ENCODE peak calls at places on chromosome 10, in eight cellular contexts. S is IMR-90, J is K562, E is sigmoid colon, Q is tibial nerve, M is spleen, F is HCT116, H is A549. R is an unnamed sample.

GRCh38 chr10:99906470-99906869 is 103.3 kb downstream of the DNMBP start:
- DNase-seq in M (no peak), J (peak), S (peak), E (peak), F (peak), H (peak), Q (peak), R (no peak)

GRCh38 chr10:7409045-7409731 is 1.6 kb downstream of the SFMBT2 start:
- DNase-seq in F (no peak), E (no peak), S (no peak), M (peak), J (peak), H (peak), Q (no peak), R (no peak)

GRCh38 chr10:43595739-43596298 is 10.4 kb upstream of the ZNF485 start:
- DNase-seq in F (no peak), E (no peak), J (no peak), S (no peak), Q (no peak), H (no peak), M (no peak), R (peak)

GRCh38 chr10:92164024-92164423 is 126.9 kb downstream of the CPEB3 start:
- DNase-seq in M (no peak), E (no peak), S (no peak), F (no peak), H (no peak), Q (no peak), J (no peak), R (no peak)

GRCh38 chr10:110901954-110902819 is 16.8 kb downstream of the BBIP1 start:
- DNase-seq in F (peak), M (no peak), H (peak), J (peak), E (peak), Q (no peak), S (peak), R (no peak)

GRCh38 chr10:129742742-129743550 is 221.1 kb downstream of the EBF3 start:
- DNase-seq in H (no peak), S (no peak), M (peak), Q (peak), E (peak), J (no peak), F (no peak), R (peak)

GRCh38 chr10:93816123-93816747 is 58.5 kb downstream of the LGI1 start:
- DNase-seq in Q (peak), F (peak), S (peak), J (peak), M (peak), E (peak), H (peak), R (no peak)

GRCh38 chr10:84293574-84294016 is 34.8 kb upstream of the CCSER2 start:
- DNase-seq in S (peak), Q (no peak), J (peak), M (no peak), F (no peak), E (no peak), H (no peak), R (no peak)

GRCh38 chr10:14578060-14578952 is 196.4 kb downstream of the FAM107B start:
- DNase-seq in E (no peak), S (peak), J (no peak), Q (peak), F (no peak), M (no peak), H (no peak), R (no peak)

GRCh38 chr10:124952123-124952522 is 10.2 kb downstream of the ZRANB1 start:
- DNase-seq in J (peak), H (no peak), Q (no peak), S (no peak), F (no peak), E (no peak), M (no peak), R (no peak)

GRCh38 chr10:21675157-21675796 is 141.2 kb downstream of the MLLT10 start:
- DNase-seq in J (peak), F (peak), M (no peak), H (peak), S (peak), E (no peak), Q (peak), R (no peak)

GRCh38 chr10:119270893-119271361 is 63.6 kb downstream of the GRK5 start:
- DNase-seq in S (peak), F (peak), M (peak), Q (no peak), H (peak), E (no peak), J (peak), R (no peak)

GRCh38 chr10:95394161-95394880 is 103.5 kb upstream of the PDLIM1 start:
- DNase-seq in S (no peak), E (no peak), F (peak), H (peak), J (peak), Q (no peak), M (no peak), R (no peak)

GRCh38 chr10:34761443-34761842 is 53.7 kb downstream of the PARD3 start:
- DNase-seq in H (no peak), E (no peak), S (no peak), J (no peak), Q (no peak), M (no peak), F (no peak), R (no peak)

GRCh38 chr10:103932996-103933395 is 15.0 kb upstream of the STN1 start:
- DNase-seq in S (no peak), J (no peak), F (no peak), M (no peak), H (no peak), Q (no peak), E (no peak), R (no peak)

GRCh38 chr10:79017882-79018550 is 50.8 kb upstream of the ZMIZ1 start:
- DNase-seq in F (no peak), J (no peak), H (no peak), Q (no peak), E (peak), M (peak), S (no peak), R (no peak)

GRCh38 chr10:79019961-79020491 is 48.7 kb upstream of the ZMIZ1 start:
- DNase-seq in S (peak), J (peak), Q (peak), F (no peak), E (peak), M (peak), H (no peak), R (no peak)

GRCh38 chr10:79018591-79019011 is 50.2 kb upstream of the ZMIZ1 start:
- DNase-seq in Q (no peak), M (peak), S (peak), J (no peak), E (peak), H (no peak), F (no peak), R (no peak)

GRCh38 chr10:79020605-79021004 is 48.2 kb upstream of the ZMIZ1 start:
- DNase-seq in S (no peak), E (no peak), J (no peak), F (no peak), M (no peak), Q (no peak), H (no peak), R (no peak)

GRCh38 chr10:79019441-79019840 is 49.3 kb upstream of the ZMIZ1 start:
- DNase-seq in E (peak), M (peak), J (no peak), S (no peak), Q (no peak), F (no peak), H (no peak), R (no peak)
- H3K27ac ChIP-seq in E (no peak), M (no peak), J (peak), S (no peak), Q (peak), F (no peak), H (no peak), R (peak)

GRCh38 chr10:11609492-11610093 is 1.9 kb downstream of the USP6NL start:
- DNase-seq in J (no peak), S (no peak), M (no peak), E (no peak), H (no peak), F (no peak), Q (no peak), R (no peak)
- TF ChIP-seq POLR2A in J (no peak), S (no peak), M (no peak), E (no peak), H (no peak), F (no peak), Q (no peak), R (no peak)

GRCh38 chr10:20105236-20105635 is 289.0 kb downstream of the PLXDC2 start:
- DNase-seq in J (no peak), F (no peak), S (peak), E (no peak), M (no peak), Q (no peak), H (no peak), R (no peak)
- H3K27ac ChIP-seq in J (no peak), F (no peak), S (peak), E (no peak), M (no peak), Q (no peak), H (no peak), R (no peak)

GRCh38 chr10:86522385-86522855 is 828 bp upstream of the WAPL start:
- DNase-seq in Q (no peak), M (no peak), E (no peak), J (no peak), S (no peak), H (no peak), F (no peak), R (no peak)

GRCh38 chr10:86518781-86519180 is 2.8 kb downstream of the WAPL start:
- DNase-seq in J (no peak), S (no peak), M (no peak), Q (no peak), E (no peak), H (no peak), F (no peak), R (no peak)

GRCh38 chr10:86521620-86522384 is at the start of gene WAPL:
- DNase-seq in M (peak), Q (peak), F (peak), E (peak), J (peak), H (peak), S (peak), R (peak)

GRCh38 chr10:86523348-86523747 is 1.8 kb upstream of the WAPL start:
- DNase-seq in E (no peak), S (peak), M (no peak), J (peak), F (peak), H (peak), Q (no peak), R (no peak)

DNA sequence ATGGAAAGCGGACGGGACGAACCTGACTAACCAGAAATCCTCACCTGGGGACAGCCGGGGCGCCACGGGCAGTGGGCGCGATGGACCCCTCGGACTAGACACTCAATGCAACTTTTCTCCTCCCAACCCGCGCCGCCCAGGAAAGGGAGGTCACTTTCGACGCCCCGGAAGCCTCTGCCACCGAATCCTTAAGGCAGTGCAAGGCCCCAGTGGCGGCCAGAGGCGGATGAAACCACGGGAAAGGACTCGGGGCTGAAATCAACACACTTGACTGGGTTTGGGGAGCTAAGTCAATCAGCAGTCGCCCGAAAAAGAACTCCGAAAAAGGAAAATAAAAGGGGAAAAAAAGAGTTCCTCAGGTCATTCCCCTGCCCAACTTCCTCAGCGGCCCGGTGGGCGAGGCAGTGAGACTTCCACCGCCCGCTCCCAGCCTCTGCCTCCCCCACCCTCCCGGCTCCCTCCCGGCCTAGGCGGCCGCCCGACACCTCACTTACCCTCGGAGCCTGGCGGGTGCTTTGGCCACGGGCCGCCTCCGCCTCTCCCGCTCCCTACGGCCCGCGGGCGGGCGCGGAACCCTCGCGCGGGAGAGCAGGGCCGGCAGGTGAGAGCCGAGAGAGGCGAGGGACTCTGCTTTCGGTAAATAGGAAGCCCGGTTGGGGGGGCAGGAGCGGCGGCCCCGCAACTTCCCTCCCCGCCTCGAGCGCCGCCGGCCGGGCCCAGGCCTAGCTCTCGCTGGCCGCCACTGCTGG is 547 bp downstream of the WAPL start:
- DNase-seq in Q (peak), H (peak), E (peak), J (peak), F (peak), S (peak), M (peak), R (no peak)
- TF ChIP-seq POLR2A in Q (no peak), H (peak), E (no peak), J (no peak), F (no peak), S (peak), M (no peak), R (no peak)

DNA sequence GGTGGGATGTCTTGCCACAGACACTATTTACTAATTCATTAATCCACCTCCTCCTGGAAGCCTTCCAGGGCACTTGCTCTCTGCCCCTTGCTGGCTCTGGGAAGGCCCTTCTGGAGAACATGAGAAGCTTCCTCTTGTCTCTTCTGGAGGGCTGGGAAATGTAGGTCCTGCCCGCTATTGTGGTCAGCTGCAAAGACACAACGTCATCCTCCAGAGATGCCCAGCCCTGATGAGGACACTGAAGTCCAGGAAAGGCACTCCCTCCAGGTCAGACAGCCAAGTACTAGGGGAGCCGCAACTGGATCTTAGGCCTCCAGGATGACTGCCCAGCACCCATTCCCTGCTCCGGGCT is 9.6 kb upstream of the TACR2 start:
- DNase-seq in E (peak), F (no peak), H (no peak), S (no peak), J (no peak), Q (no peak), M (no peak), R (no peak)
- H3K27ac ChIP-seq in E (peak), F (no peak), H (peak), S (no peak), J (no peak), Q (no peak), M (peak), R (peak)

GRCh38 chr10:71780722-71781121 is 7.4 kb upstream of the VSIR start:
- DNase-seq in M (peak), E (no peak), Q (no peak), H (no peak), F (no peak), S (no peak), J (peak), R (no peak)
- TF ChIP-seq POLR2A in M (no peak), E (no peak), Q (no peak), H (no peak), F (no peak), S (no peak), J (no peak), R (no peak)

DNA sequence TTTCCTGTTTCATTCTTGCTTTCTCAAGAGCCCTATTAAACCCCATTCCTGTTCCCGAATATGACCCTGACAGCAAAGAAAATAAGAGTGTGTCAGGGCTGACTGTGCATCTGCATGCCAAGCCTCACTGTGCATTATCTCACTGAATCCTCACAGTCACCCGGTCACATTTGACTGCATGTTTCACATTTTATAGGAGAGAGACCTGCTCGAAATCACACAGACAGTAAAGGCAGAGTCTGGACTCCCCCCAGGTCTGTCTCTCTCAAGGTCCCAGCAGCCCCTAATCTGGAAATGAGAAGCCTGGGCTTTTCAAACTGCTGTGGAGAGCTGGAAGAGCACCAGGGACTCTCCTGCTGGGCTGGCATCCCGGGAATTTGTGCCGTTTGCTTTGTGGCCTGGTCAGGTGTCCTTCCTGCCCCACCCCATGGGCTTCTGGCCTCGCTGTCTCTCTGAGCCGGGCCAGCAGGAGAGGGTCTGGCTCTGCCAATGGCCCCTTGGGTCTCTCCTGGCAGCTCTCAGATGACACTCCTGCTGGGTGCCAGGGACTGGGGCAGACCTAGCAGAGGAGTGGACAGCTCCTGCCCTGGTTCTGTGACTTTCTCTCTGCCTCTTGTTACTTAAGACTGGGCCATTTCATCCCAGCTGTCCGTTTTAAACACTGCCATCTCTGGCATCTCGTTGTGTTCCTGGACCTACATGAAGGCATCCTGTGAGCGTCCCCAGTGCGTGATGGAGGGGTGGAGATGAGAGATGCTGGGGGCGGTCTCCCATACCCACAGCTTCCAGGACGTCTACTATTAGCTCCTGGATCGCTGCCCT is 173.6 kb downstream of the ARHGAP12 start:
- DNase-seq in H (no peak), S (no peak), Q (no peak), J (no peak), M (no peak), E (peak), F (no peak), R (no peak)
- H3K27ac ChIP-seq in H (peak), S (no peak), Q (peak), J (no peak), M (no peak), E (peak), F (no peak), R (no peak)

GRCh38 chr10:80465839-80466590 is 11.9 kb downstream of the TSPAN14 start:
- DNase-seq in J (no peak), S (no peak), M (peak), F (no peak), H (no peak), E (no peak), Q (no peak), R (no peak)

GRCh38 chr10:80468806-80469421 is 14.8 kb downstream of the TSPAN14 start:
- DNase-seq in F (no peak), J (no peak), H (no peak), E (no peak), Q (no peak), S (no peak), M (no peak), R (no peak)

GRCh38 chr10:80470266-80470665 is 16.2 kb downstream of the TSPAN14 start:
- DNase-seq in E (no peak), J (no peak), M (no peak), F (no peak), H (no peak), S (no peak), Q (no peak), R (no peak)

GRCh38 chr10:80466724-80467326 is 12.7 kb downstream of the TSPAN14 start:
- DNase-seq in E (no peak), J (no peak), F (no peak), M (no peak), S (no peak), Q (no peak), H (no peak), R (no peak)

DNA sequence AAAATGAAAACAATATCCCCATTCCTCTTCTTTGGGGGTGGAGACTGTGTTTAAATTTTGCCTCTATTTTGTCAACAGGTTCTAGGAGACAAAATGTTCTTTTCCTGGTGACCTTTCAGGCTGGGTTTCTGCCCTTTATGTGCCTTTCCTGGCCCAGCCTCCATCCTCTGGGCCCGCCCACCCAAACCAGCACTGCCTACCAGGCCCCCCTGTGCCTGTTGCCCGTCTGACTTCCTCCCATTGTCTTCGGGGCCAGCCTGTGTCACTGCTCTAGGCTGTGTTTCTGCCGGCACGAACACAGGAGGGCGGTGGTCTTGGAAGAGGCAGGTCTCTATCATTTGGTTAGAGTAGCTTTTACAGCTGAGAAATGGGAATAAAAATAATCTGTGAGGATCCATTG is 13.9 kb downstream of the TSPAN14 start:
- DNase-seq in Q (peak), M (peak), E (peak), J (peak), H (no peak), F (no peak), S (no peak), R (no peak)
- TF ChIP-seq POLR2A in Q (peak), M (peak), E (no peak), J (no peak), H (no peak), F (no peak), S (no peak), R (no peak)

R was measured in esophagus muscularis mucosa.